ENCODE peak calls at places on chromosome 1, in eight cellular contexts. One of them, this sample, is unnamed.

GRCh38 chr1:27967106-27967883 is 7.5 kb downstream of the XKR8 start:
- DNase-seq in uterus: no peak
- DNase-seq in HCT116: no peak
- DNase-seq in right cardiac atrium: no peak
- DNase-seq in gastrocnemius medialis: no peak
- DNase-seq in colonic mucosa: no peak
- DNase-seq in naive thymus-derived CD4-positive, alpha-beta T cell: no peak
- DNase-seq in mesendoderm: no peak
- DNase-seq in this sample: no peak

GRCh38 chr1:67945733-67946374 is 104.6 kb downstream of the DIRAS3 start:
- DNase-seq in gastrocnemius medialis: no peak
- DNase-seq in HCT116: no peak
- DNase-seq in colonic mucosa: no peak
- DNase-seq in uterus: no peak
- DNase-seq in mesendoderm: no peak
- DNase-seq in right cardiac atrium: peak; percentile 63
- DNase-seq in naive thymus-derived CD4-positive, alpha-beta T cell: no peak
- DNase-seq in this sample: no peak

GRCh38 chr1:14853518-14853917 is 255.0 kb downstream of the KAZN start:
- DNase-seq in mesendoderm: no peak
- DNase-seq in uterus: no peak
- DNase-seq in gastrocnemius medialis: no peak
- DNase-seq in naive thymus-derived CD4-positive, alpha-beta T cell: no peak
- DNase-seq in HCT116: no peak
- DNase-seq in right cardiac atrium: no peak
- DNase-seq in colonic mucosa: no peak
- DNase-seq in this sample: no peak

GRCh38 chr1:205578780-205579571 is 52.8 kb downstream of the ELK4 start:
- DNase-seq in gastrocnemius medialis: no peak
- DNase-seq in mesendoderm: no peak
- DNase-seq in naive thymus-derived CD4-positive, alpha-beta T cell: no peak
- DNase-seq in colonic mucosa: peak; percentile 17
- DNase-seq in uterus: no peak
- DNase-seq in right cardiac atrium: no peak
- DNase-seq in HCT116: no peak
- DNase-seq in this sample: no peak

GRCh38 chr1:43466403-43466802 is 12.7 kb upstream of the HYI start:
- DNase-seq in naive thymus-derived CD4-positive, alpha-beta T cell: no peak
- DNase-seq in colonic mucosa: no peak
- DNase-seq in mesendoderm: no peak
- DNase-seq in right cardiac atrium: no peak
- DNase-seq in gastrocnemius medialis: no peak
- DNase-seq in HCT116: no peak
- DNase-seq in uterus: no peak
- DNase-seq in this sample: no peak

GRCh38 chr1:214899908-214900470 is 182.5 kb upstream of the KCNK2 start:
- DNase-seq in uterus: no peak
- DNase-seq in mesendoderm: peak; percentile 54
- DNase-seq in right cardiac atrium: no peak
- DNase-seq in naive thymus-derived CD4-positive, alpha-beta T cell: no peak
- DNase-seq in colonic mucosa: no peak
- DNase-seq in HCT116: no peak
- DNase-seq in gastrocnemius medialis: no peak
- DNase-seq in this sample: no peak

GRCh38 chr1:52916241-52916975 is 5.1 kb downstream of the ECHDC2 start:
- DNase-seq in colonic mucosa: no peak
- DNase-seq in HCT116: no peak
- DNase-seq in right cardiac atrium: peak; percentile 61
- DNase-seq in gastrocnemius medialis: no peak
- DNase-seq in naive thymus-derived CD4-positive, alpha-beta T cell: no peak
- DNase-seq in mesendoderm: no peak
- DNase-seq in uterus: peak; percentile 28
- DNase-seq in this sample: no peak

GRCh38 chr1:198771562-198772153 is 132.8 kb downstream of the PTPRC start:
- DNase-seq in gastrocnemius medialis: no peak
- DNase-seq in HCT116: peak; percentile 34
- DNase-seq in colonic mucosa: no peak
- DNase-seq in naive thymus-derived CD4-positive, alpha-beta T cell: no peak
- DNase-seq in mesendoderm: peak; percentile 59
- DNase-seq in right cardiac atrium: no peak
- DNase-seq in uterus: no peak
- DNase-seq in this sample: no peak

GRCh38 chr1:229159668-229160544 is 111.0 kb upstream of the RAB4A start:
- DNase-seq in uterus: no peak
- DNase-seq in HCT116: no peak
- DNase-seq in gastrocnemius medialis: no peak
- DNase-seq in right cardiac atrium: no peak
- DNase-seq in naive thymus-derived CD4-positive, alpha-beta T cell: no peak
- DNase-seq in colonic mucosa: no peak
- DNase-seq in mesendoderm: peak; percentile 31
- DNase-seq in this sample: no peak

GRCh38 chr1:248793592-248793991 is 32.1 kb downstream of the SH3BP5L start:
- DNase-seq in mesendoderm: no peak
- DNase-seq in right cardiac atrium: no peak
- DNase-seq in HCT116: no peak
- DNase-seq in uterus: no peak
- DNase-seq in naive thymus-derived CD4-positive, alpha-beta T cell: no peak
- DNase-seq in colonic mucosa: no peak
- DNase-seq in gastrocnemius medialis: no peak
- DNase-seq in this sample: no peak

GRCh38 chr1:92367496-92367895 is 68.6 kb downstream of the RPAP2 start:
- DNase-seq in colonic mucosa: no peak
- DNase-seq in naive thymus-derived CD4-positive, alpha-beta T cell: peak; percentile 13
- DNase-seq in gastrocnemius medialis: no peak
- DNase-seq in right cardiac atrium: no peak
- DNase-seq in HCT116: no peak
- DNase-seq in uterus: no peak
- DNase-seq in mesendoderm: no peak
- DNase-seq in this sample: no peak

GRCh38 chr1:1182491-1183220 is 9.0 kb downstream of the TTLL10 start:
- DNase-seq in HCT116: no peak
- DNase-seq in right cardiac atrium: peak; percentile 59
- DNase-seq in colonic mucosa: no peak
- DNase-seq in mesendoderm: no peak
- DNase-seq in gastrocnemius medialis: no peak
- DNase-seq in uterus: no peak
- DNase-seq in naive thymus-derived CD4-positive, alpha-beta T cell: no peak
- DNase-seq in this sample: no peak

GRCh38 chr1:10068605-10069294 is 36.0 kb downstream of the UBE4B start:
- DNase-seq in naive thymus-derived CD4-positive, alpha-beta T cell: no peak
- DNase-seq in right cardiac atrium: no peak
- DNase-seq in colonic mucosa: no peak
- DNase-seq in HCT116: no peak
- DNase-seq in uterus: no peak
- DNase-seq in mesendoderm: peak; percentile 50
- DNase-seq in gastrocnemius medialis: no peak
- DNase-seq in this sample: no peak

GRCh38 chr1:10064416-10065343 is 31.9 kb downstream of the UBE4B start:
- DNase-seq in gastrocnemius medialis: no peak
- DNase-seq in uterus: no peak
- DNase-seq in HCT116: no peak
- DNase-seq in naive thymus-derived CD4-positive, alpha-beta T cell: no peak
- DNase-seq in colonic mucosa: no peak
- DNase-seq in right cardiac atrium: no peak
- DNase-seq in mesendoderm: no peak
- DNase-seq in this sample: no peak

GRCh38 chr1:10065760-10066159 is 33.0 kb downstream of the UBE4B start:
- DNase-seq in gastrocnemius medialis: no peak
- DNase-seq in HCT116: no peak
- DNase-seq in uterus: no peak
- DNase-seq in colonic mucosa: no peak
- DNase-seq in naive thymus-derived CD4-positive, alpha-beta T cell: no peak
- DNase-seq in right cardiac atrium: no peak
- DNase-seq in mesendoderm: no peak
- DNase-seq in this sample: no peak

GRCh38 chr1:10063878-10064277 is 31.1 kb downstream of the UBE4B start:
- DNase-seq in gastrocnemius medialis: no peak
- DNase-seq in HCT116: no peak
- DNase-seq in mesendoderm: no peak
- DNase-seq in colonic mucosa: no peak
- DNase-seq in naive thymus-derived CD4-positive, alpha-beta T cell: no peak
- DNase-seq in right cardiac atrium: no peak
- DNase-seq in uterus: no peak
- DNase-seq in this sample: peak; percentile 68

DNA sequence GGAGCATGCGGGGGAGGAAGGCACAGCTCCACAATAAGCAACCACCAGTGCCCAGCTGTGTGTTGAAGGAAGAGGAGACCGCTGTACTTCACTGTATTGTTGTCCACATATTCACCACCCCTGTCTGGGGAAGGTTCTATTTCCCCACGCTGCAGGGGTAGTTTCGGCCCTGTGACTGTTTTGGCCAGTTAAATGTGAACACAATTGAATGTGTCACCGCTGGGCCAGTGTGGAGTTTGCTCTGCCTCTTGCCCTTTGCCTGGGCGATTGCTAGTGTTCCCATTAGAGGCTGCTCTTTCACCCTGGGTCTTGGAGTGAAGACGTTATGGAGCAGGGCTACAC is 32.6 kb downstream of the UBE4B start:
- DNase-seq in naive thymus-derived CD4-positive, alpha-beta T cell: no peak
- DNase-seq in mesendoderm: peak; percentile 43
- DNase-seq in colonic mucosa: no peak
- DNase-seq in uterus: no peak
- DNase-seq in right cardiac atrium: no peak
- DNase-seq in gastrocnemius medialis: no peak
- DNase-seq in HCT116: no peak
- DNase-seq in this sample: no peak
- H3K4me1 ChIP-seq in naive thymus-derived CD4-positive, alpha-beta T cell: no peaks in the 10 kb centered on the region
- H3K4me1 ChIP-seq in mesendoderm: no peaks in the 10 kb centered on the region
- H3K4me1 ChIP-seq in colonic mucosa: no peaks in the 10 kb centered on the region
- H3K4me1 ChIP-seq in uterus: peaks cover 4% of the 10 kb centered on the region
- H3K4me1 ChIP-seq in right cardiac atrium: peaks cover 9% of the 10 kb centered on the region
- H3K4me1 ChIP-seq in gastrocnemius medialis: peaks cover 50% of the 10 kb centered on the region
- H3K4me1 ChIP-seq in HCT116: no peaks in the 10 kb centered on the region
- H3K4me1 ChIP-seq in this sample: no peaks in the 10 kb centered on the region

GRCh38 chr1:154752273-154753030 is 117.6 kb downstream of the KCNN3 start:
- DNase-seq in naive thymus-derived CD4-positive, alpha-beta T cell: no peak
- DNase-seq in uterus: peak; percentile 17
- DNase-seq in mesendoderm: no peak
- DNase-seq in right cardiac atrium: no peak
- DNase-seq in colonic mucosa: no peak
- DNase-seq in gastrocnemius medialis: no peak
- DNase-seq in HCT116: no peak
- DNase-seq in this sample: no peak

GRCh38 chr1:154750681-154751665 is 119.1 kb downstream of the KCNN3 start:
- DNase-seq in right cardiac atrium: no peak
- DNase-seq in mesendoderm: no peak
- DNase-seq in uterus: no peak
- DNase-seq in HCT116: no peak
- DNase-seq in gastrocnemius medialis: no peak
- DNase-seq in colonic mucosa: no peak
- DNase-seq in naive thymus-derived CD4-positive, alpha-beta T cell: no peak
- DNase-seq in this sample: no peak

GRCh38 chr1:154749078-154749760 is 120.9 kb downstream of the KCNN3 start:
- DNase-seq in uterus: no peak
- DNase-seq in HCT116: peak; percentile 59
- DNase-seq in mesendoderm: no peak
- DNase-seq in colonic mucosa: no peak
- DNase-seq in right cardiac atrium: no peak
- DNase-seq in naive thymus-derived CD4-positive, alpha-beta T cell: no peak
- DNase-seq in gastrocnemius medialis: no peak
- DNase-seq in this sample: no peak

GRCh38 chr1:154753426-154753825 is 116.7 kb downstream of the KCNN3 start:
- DNase-seq in colonic mucosa: no peak
- DNase-seq in naive thymus-derived CD4-positive, alpha-beta T cell: no peak
- DNase-seq in mesendoderm: no peak
- DNase-seq in HCT116: no peak
- DNase-seq in gastrocnemius medialis: no peak
- DNase-seq in uterus: peak; percentile 14
- DNase-seq in right cardiac atrium: no peak
- DNase-seq in this sample: no peak

GRCh38 chr1:154751690-154752089 is 118.4 kb downstream of the KCNN3 start:
- DNase-seq in uterus: peak; percentile 72
- DNase-seq in HCT116: no peak
- DNase-seq in naive thymus-derived CD4-positive, alpha-beta T cell: no peak
- DNase-seq in right cardiac atrium: no peak
- DNase-seq in mesendoderm: peak; percentile 33
- DNase-seq in gastrocnemius medialis: no peak
- DNase-seq in colonic mucosa: no peak
- DNase-seq in this sample: no peak
- H3K27ac ChIP-seq in uterus: peak overlapping the region; percentile 88
- H3K27ac ChIP-seq in HCT116: no peak overlapping the region
- H3K27ac ChIP-seq in naive thymus-derived CD4-positive, alpha-beta T cell: no peak overlapping the region
- H3K27ac ChIP-seq in right cardiac atrium: no peak overlapping the region
- H3K27ac ChIP-seq in mesendoderm: no peak overlapping the region
- H3K27ac ChIP-seq in gastrocnemius medialis: no peak overlapping the region
- H3K27ac ChIP-seq in colonic mucosa: no peak overlapping the region
- H3K27ac ChIP-seq in this sample: no peak overlapping the region

DNA sequence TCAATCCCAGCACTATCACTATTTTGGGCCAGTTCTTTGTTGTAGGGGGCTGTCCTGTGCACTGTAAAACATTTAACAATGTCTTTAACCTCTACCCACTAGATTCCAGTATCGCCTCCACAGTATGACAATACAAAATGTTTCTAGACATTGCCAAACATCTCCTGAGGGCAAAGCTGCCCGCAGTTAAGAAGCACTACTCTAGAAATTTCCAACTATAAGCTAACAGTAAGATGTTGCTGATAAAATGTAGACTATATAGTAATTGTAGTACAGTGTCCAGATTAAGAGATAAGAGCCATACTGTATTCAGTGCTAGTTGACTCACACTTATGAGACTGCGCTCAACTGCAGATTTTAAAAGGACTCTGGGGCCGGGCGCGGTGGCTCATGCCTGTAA is 5.0 kb downstream of the MTF1 start:
- DNase-seq in naive thymus-derived CD4-positive, alpha-beta T cell: no peak
- DNase-seq in mesendoderm: no peak
- DNase-seq in HCT116: no peak
- DNase-seq in gastrocnemius medialis: no peak
- DNase-seq in colonic mucosa: no peak
- DNase-seq in right cardiac atrium: no peak
- DNase-seq in uterus: no peak
- DNase-seq in this sample: no peak
- H3K4me1 ChIP-seq in naive thymus-derived CD4-positive, alpha-beta T cell: peaks cover 26% of the 10 kb centered on the region
- H3K4me1 ChIP-seq in mesendoderm: no peaks in the 10 kb centered on the region
- H3K4me1 ChIP-seq in HCT116: peaks cover 6% of the 10 kb centered on the region
- H3K4me1 ChIP-seq in gastrocnemius medialis: peaks cover 49% of the 10 kb centered on the region
- H3K4me1 ChIP-seq in colonic mucosa: no peaks in the 10 kb centered on the region
- H3K4me1 ChIP-seq in right cardiac atrium: peaks cover 2% of the 10 kb centered on the region
- H3K4me1 ChIP-seq in uterus: peaks cover 8% of the 10 kb centered on the region
- H3K4me1 ChIP-seq in this sample: peaks cover 8% of the 10 kb centered on the region

DNA sequence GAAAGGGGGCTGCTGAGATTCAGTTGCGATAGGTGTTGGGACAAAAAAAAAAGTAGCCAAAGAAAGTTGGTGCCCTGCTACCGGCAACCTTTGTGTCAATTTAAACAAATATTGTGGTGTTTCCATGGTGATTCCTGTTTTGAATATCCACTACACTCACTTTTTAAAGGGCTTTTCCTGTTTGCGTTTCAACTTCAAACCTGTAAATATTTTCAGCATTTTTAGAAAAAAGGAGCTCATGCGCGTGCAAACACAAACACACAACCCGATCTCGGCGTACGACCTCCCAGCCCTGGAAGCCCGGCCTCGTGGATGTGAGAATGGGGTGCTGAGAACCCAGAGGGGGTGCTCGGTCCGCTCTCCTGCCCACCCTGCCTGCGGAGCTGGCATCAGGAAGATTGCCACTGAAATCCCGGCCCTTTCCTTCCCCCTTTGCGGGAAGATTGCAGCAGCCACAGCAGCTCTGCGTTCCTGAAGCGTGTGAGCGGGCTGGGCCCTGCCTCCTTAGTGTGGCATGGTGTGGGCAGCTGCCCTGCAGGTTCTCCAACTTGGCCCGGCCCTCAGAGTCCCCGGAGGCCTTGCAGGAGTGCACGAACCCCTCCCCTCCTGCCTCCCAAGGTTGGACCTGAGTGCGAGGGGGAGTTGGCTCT is 34.8 kb downstream of the CASZ1 start:
- DNase-seq in naive thymus-derived CD4-positive, alpha-beta T cell: no peak
- DNase-seq in right cardiac atrium: peak; percentile 45
- DNase-seq in mesendoderm: peak; percentile 25
- DNase-seq in gastrocnemius medialis: no peak
- DNase-seq in HCT116: no peak
- DNase-seq in uterus: no peak
- DNase-seq in colonic mucosa: peak; percentile 71
- DNase-seq in this sample: peak; percentile 43
- H3K27ac ChIP-seq in naive thymus-derived CD4-positive, alpha-beta T cell: no peak overlapping the region
- H3K27ac ChIP-seq in right cardiac atrium: peak overlapping the region; percentile 62
- H3K27ac ChIP-seq in mesendoderm: no peak overlapping the region
- H3K27ac ChIP-seq in gastrocnemius medialis: peak overlapping the region; percentile 66
- H3K27ac ChIP-seq in HCT116: no peak overlapping the region
- H3K27ac ChIP-seq in uterus: no peak overlapping the region
- H3K27ac ChIP-seq in colonic mucosa: peak overlapping the region; percentile 89
- H3K27ac ChIP-seq in this sample: peak overlapping the region; percentile 24

This sample was measured in prostate gland.